ENCODE peak calls at places on chromosomes 16 and 17, in four cellular contexts. B is H9, K is trophoblast cell, O is mesenchymal stem cell. R is an unnamed sample.

GRCh38 chr17:27805520-27806146 is 5.3 kb upstream of the NOS2 start:
- DNase-seq in B (peak; percentile 94), K (peak; percentile 84), O (peak; percentile 85), R (peak; percentile 91)

GRCh38 chr16:63361032-63361624 is 1324.9 kb upstream of the CDH8 start:
- DNase-seq in B (no peak), K (peak; percentile 16), O (peak; percentile 68), R (no peak)

GRCh38 chr17:17125136-17126084 is 80.7 kb downstream of the PLD6 start:
- DNase-seq in B (no peak), K (no peak), O (no peak), R (no peak)

GRCh38 chr16:7888421-7888820 is 555.8 kb downstream of the RBFOX1 start:
- DNase-seq in B (no peak), K (no peak), O (no peak), R (no peak)

GRCh38 chr17:50584749-50585148 is 24.2 kb downstream of the CACNA1G start:
- DNase-seq in B (no peak), K (no peak), O (no peak), R (no peak)

GRCh38 chr17:17722906-17723353 is 41.7 kb downstream of the RAI1 start:
- DNase-seq in B (no peak), K (no peak), O (no peak), R (no peak)

GRCh38 chr16:21156767-21157467 is 1.6 kb upstream of the LDAF1 start:
- DNase-seq in B (peak; percentile 63), K (peak; percentile 27), O (peak; percentile 83), R (no peak)

GRCh38 chr16:9797306-9797705 is 384.9 kb downstream of the GRIN2A start:
- DNase-seq in B (no peak), K (peak; percentile 45), O (no peak), R (no peak)

GRCh38 chr17:46770818-46771600 is 47.5 kb downstream of the WNT3 start:
- DNase-seq in B (peak; percentile 71), K (peak; percentile 25), O (peak; percentile 63), R (peak; percentile 75)

GRCh38 chr17:6969323-6969726 is 26.5 kb upstream of the ALOX12 start:
- DNase-seq in B (no peak), K (no peak), O (no peak), R (no peak)

GRCh38 chr17:13429201-13429600 is 172.5 kb downstream of the HS3ST3A1 start:
- DNase-seq in B (no peak), K (peak; percentile 56), O (peak; percentile 74), R (no peak)

GRCh38 chr17:13597723-13598347 is 3.9 kb downstream of the HS3ST3A1 start:
- DNase-seq in B (no peak), K (peak; percentile 39), O (peak; percentile 65), R (no peak)

GRCh38 chr17:71516149-71516548 is 604.7 kb upstream of the SOX9 start:
- DNase-seq in B (no peak), K (no peak), O (no peak), R (no peak)

GRCh38 chr17:65750678-65751077 is 189.2 kb upstream of the AXIN2 start:
- DNase-seq in B (no peak), K (peak; percentile 69), O (peak; percentile 44), R (no peak)

GRCh38 chr17:66357037-66357436 is 54.6 kb downstream of the PRKCA start:
- DNase-seq in B (no peak), K (no peak), O (peak; percentile 28), R (no peak)

GRCh38 chr17:79082311-79083190 is 7.9 kb downstream of the ENGASE start:
- DNase-seq in B (peak; percentile 87), K (no peak), O (peak; percentile 40), R (peak; percentile 91)

GRCh38 chr17:79752175-79752574 is 21.4 kb downstream of the ENPP7 start:
- DNase-seq in B (no peak), K (no peak), O (no peak), R (no peak)

GRCh38 chr17:66777689-66778225 is 57.2 kb upstream of the CACNG5 start:
- DNase-seq in B (peak; percentile 95), K (no peak), O (peak; percentile 43), R (peak; percentile 62)

GRCh38 chr16:12412890-12413289 is 390.8 kb downstream of the CPPED1 start:
- DNase-seq in B (no peak), K (no peak), O (no peak), R (no peak)

GRCh38 chr17:82301916-82302497 is 15.4 kb downstream of the CD7 start:
- DNase-seq in B (no peak), K (no peak), O (no peak), R (no peak)

GRCh38 chr17:37494971-37495370 is 5.3 kb downstream of the DUSP14 start:
- DNase-seq in B (peak; percentile 56), K (no peak), O (no peak), R (no peak)

GRCh38 chr17:50079334-50080095 is 15.6 kb upstream of the PDK2 start:
- DNase-seq in B (peak; percentile 86), K (peak; percentile 14), O (no peak), R (no peak)

GRCh38 chr16:68548947-68549346 is 9.9 kb downstream of the ZFP90 start:
- DNase-seq in B (no peak), K (no peak), O (no peak), R (no peak)

GRCh38 chr17:33375086-33375485 is 82.0 kb upstream of the ASIC2 start:
- DNase-seq in B (no peak), K (no peak), O (no peak), R (no peak)

GRCh38 chr17:55201609-55201932 is 63.2 kb upstream of the HLF start:
- DNase-seq in B (no peak), K (no peak), O (no peak), R (no peak)

GRCh38 chr16:67544844-67545664 is 16.4 kb downstream of the RIPOR1 start:
- DNase-seq in B (no peak), K (no peak), O (no peak), R (no peak)

GRCh38 chr17:614637-615546 is 99.7 kb downstream of the VPS53 start:
- DNase-seq in B (no peak), K (no peak), O (peak; percentile 23), R (no peak)
- H2BK12ac ChIP-seq in B (no peak overlapping the region), K (peak overlapping the region; percentile 75), O (no peak overlapping the region), R (no peak overlapping the region)

GRCh38 chr17:42901535-42902229 is 1.1 kb downstream of the G6PC1 start:
- DNase-seq in B (no peak), K (no peak), O (no peak), R (no peak)
- H2BK12ac ChIP-seq in B (no peak overlapping the region), K (no peak overlapping the region), O (no peak overlapping the region), R (no peak overlapping the region)

GRCh38 chr16:57630931-57631845 is 2.8 kb downstream of the ADGRG1 start:
- DNase-seq in B (no peak), K (no peak), O (no peak), R (no peak)
- H2BK12ac ChIP-seq in B (no peak overlapping the region), K (no peak overlapping the region), O (no peak overlapping the region), R (peak overlapping the region; percentile 27)

DNA sequence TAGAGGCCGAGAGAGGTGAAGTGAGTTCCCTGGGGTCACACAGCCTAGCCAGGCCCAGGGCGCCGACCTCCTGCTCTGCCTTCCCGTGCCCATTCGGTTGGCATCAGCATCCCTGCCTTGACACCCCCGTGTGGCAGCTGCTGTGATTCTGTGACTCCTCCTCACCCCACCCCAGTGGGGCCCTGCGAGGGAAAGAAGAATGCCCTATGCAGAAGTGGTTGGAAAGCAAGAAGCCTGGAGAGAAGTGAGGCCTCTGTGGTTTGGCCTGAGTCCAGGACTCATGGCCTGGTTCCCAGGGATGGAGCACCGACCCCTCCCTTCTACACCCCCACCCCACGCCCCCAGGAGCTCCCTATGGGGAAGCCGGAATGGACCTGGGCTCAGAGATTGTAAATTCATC is 296.2 kb downstream of the SEC14L1 start:
- DNase-seq in B (no peak), K (no peak), O (peak; percentile 78), R (no peak)
- H2BK12ac ChIP-seq in B (no peak overlapping the region), K (no peak overlapping the region), O (peak overlapping the region; percentile 2), R (peak overlapping the region; percentile 60)

GRCh38 chr16:88318521-88318920 is 64.2 kb upstream of the ZNF469 start:
- DNase-seq in B (no peak), K (no peak), O (no peak), R (no peak)

GRCh38 chr16:88316151-88316550 is 66.6 kb upstream of the ZNF469 start:
- DNase-seq in B (no peak), K (no peak), O (no peak), R (no peak)

GRCh38 chr16:88318091-88318494 is 64.7 kb upstream of the ZNF469 start:
- DNase-seq in B (no peak), K (no peak), O (no peak), R (no peak)

GRCh38 chr16:88317619-88317977 is 65.2 kb upstream of the ZNF469 start:
- DNase-seq in B (no peak), K (no peak), O (peak; percentile 52), R (no peak)

GRCh38 chr16:88316941-88317618 is 65.7 kb upstream of the ZNF469 start:
- DNase-seq in B (no peak), K (no peak), O (no peak), R (no peak)
- H2BK12ac ChIP-seq in B (no peak overlapping the region), K (no peak overlapping the region), O (peak overlapping the region; percentile 81), R (no peak overlapping the region)

GRCh38 chr17:74430706-74431567 is 951 bp upstream of the GPRC5C start:
- DNase-seq in B (peak; percentile 79), K (no peak), O (peak; percentile 85), R (peak; percentile 78)
- H2BK12ac ChIP-seq in B (no peak overlapping the region), K (peak overlapping the region; percentile 1), O (no peak overlapping the region), R (peak overlapping the region; percentile 97)

GRCh38 chr16:2487903-2488531 is 13.1 kb downstream of the TBC1D24 start:
- DNase-seq in B (no peak), K (no peak), O (no peak), R (no peak)
- H2BK12ac ChIP-seq in B (no peak overlapping the region), K (no peak overlapping the region), O (no peak overlapping the region), R (no peak overlapping the region)

GRCh38 chr17:1272701-1273100 is 2.5 kb downstream of the BHLHA9 start:
- DNase-seq in B (no peak), K (no peak), O (no peak), R (no peak)

GRCh38 chr17:1274243-1274608 is 4.0 kb downstream of the BHLHA9 start:
- DNase-seq in B (no peak), K (no peak), O (no peak), R (no peak)

GRCh38 chr17:1273492-1274242 is 3.4 kb downstream of the BHLHA9 start:
- DNase-seq in B (peak; percentile 23), K (no peak), O (no peak), R (no peak)

GRCh38 chr17:1275962-1276736 is 3.3 kb upstream of the TRARG1 start:
- DNase-seq in B (peak; percentile 85), K (no peak), O (peak; percentile 60), R (peak; percentile 93)

GRCh38 chr17:1275205-1275961 is 4.1 kb upstream of the TRARG1 start:
- DNase-seq in B (no peak), K (no peak), O (no peak), R (no peak)
- H2BK12ac ChIP-seq in B (no peak overlapping the region), K (no peak overlapping the region), O (no peak overlapping the region), R (no peak overlapping the region)

DNA sequence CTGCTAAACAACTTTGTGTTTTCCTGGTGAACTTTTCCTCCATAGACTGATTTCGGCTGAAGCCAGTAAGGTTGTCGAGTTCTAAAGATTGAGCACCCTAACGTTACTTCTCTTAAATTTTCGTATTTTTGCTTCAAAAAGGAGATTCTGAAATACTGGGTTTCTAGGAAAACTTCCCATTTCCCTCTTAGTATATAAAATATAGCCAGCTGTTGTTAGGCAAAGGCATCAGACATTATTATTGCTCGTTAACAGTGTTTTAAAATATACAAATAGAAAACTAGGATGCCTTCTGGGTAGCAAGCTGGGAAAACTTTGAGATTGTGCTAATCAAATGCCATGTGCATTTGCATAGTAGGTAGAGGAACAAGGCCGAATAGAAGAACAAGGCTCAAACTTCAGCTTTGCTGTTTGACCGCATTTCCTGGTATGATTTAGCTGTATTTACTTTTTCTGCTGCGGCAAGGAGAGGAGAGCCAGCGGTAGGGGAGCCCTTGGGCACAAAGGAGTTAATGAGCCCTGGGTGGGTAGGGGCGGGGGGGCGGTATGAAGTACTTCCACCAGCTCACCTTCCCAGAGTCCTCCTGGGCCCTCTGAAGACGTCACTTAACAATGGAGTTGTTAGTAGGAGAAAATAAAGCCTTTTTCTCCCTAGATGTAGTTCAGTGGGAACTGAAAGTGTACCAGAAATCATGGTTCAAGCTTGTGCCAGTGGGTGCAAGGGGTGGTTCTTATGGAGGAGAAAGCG is 151.9 kb downstream of the MSI2 start:
- DNase-seq in B (peak; percentile 71), K (no peak), O (peak; percentile 12), R (no peak)
- H2BK12ac ChIP-seq in B (no peak overlapping the region), K (no peak overlapping the region), O (peak overlapping the region; percentile 56), R (no peak overlapping the region)